ENCODE peak calls at places on chromosomes 12 and 14, in six cellular contexts. O is mesendoderm, H is IMR-90, C is H1, L is neuronal stem cell, Z is trophoblast cell. R is an unnamed sample. For H3K4me1, the result is how much of the 10 kb centered on the place peaks cover.

GRCh38 chr12:124322271-124322998 is 27.5 kb downstream of the RFLNA start:
- DNase-seq in C (no peak), Z (peak), L (no peak), O (no peak), H (peak), R (no peak)

GRCh38 chr12:4392223-4392742 is 12.8 kb upstream of the FGF23 start:
- DNase-seq in L (no peak), O (no peak), C (no peak), H (no peak), Z (no peak), R (no peak)

GRCh38 chr14:21047378-21047781 is 5.2 kb downstream of the RNASE7 start:
- DNase-seq in O (no peak), L (no peak), H (no peak), C (no peak), Z (no peak), R (no peak)

GRCh38 chr12:48924617-48925217 is 575 bp downstream of the FKBP11 start:
- DNase-seq in Z (peak), H (peak), C (peak), O (peak), L (no peak), R (peak)

GRCh38 chr14:96754845-96755184 is 42.4 kb upstream of the VRK1 start:
- DNase-seq in Z (no peak), C (no peak), O (peak), L (peak), H (no peak), R (peak)

GRCh38 chr12:58847876-58848600 is 72.3 kb downstream of the LRIG3 start:
- DNase-seq in Z (no peak), O (peak), L (no peak), H (no peak), C (no peak), R (no peak)

GRCh38 chr12:72622556-72622955 is 350.4 kb downstream of the TRHDE start:
- DNase-seq in L (no peak), O (no peak), C (no peak), H (no peak), Z (no peak), R (no peak)

GRCh38 chr14:78202976-78203375 is 32.8 kb downstream of the NRXN3 start:
- DNase-seq in L (no peak), C (no peak), O (peak), Z (peak), H (no peak), R (no peak)

GRCh38 chr12:6114476-6114870 is 10.0 kb downstream of the VWF start:
- DNase-seq in C (no peak), H (no peak), L (no peak), Z (no peak), O (no peak), R (no peak)

GRCh38 chr12:16348435-16349131 is 1.1 kb downstream of the MGST1 start:
- DNase-seq in Z (no peak), O (peak), H (peak), C (no peak), L (no peak), R (no peak)

GRCh38 chr12:89684131-89684530 is 24.5 kb downstream of the ATP2B1 start:
- DNase-seq in O (no peak), L (no peak), Z (no peak), C (no peak), H (no peak), R (no peak)
- H3K4ac ChIP-seq in O (no peak), L (no peak), Z (no peak), C (no peak), H (no peak), R (no peak)

DNA sequence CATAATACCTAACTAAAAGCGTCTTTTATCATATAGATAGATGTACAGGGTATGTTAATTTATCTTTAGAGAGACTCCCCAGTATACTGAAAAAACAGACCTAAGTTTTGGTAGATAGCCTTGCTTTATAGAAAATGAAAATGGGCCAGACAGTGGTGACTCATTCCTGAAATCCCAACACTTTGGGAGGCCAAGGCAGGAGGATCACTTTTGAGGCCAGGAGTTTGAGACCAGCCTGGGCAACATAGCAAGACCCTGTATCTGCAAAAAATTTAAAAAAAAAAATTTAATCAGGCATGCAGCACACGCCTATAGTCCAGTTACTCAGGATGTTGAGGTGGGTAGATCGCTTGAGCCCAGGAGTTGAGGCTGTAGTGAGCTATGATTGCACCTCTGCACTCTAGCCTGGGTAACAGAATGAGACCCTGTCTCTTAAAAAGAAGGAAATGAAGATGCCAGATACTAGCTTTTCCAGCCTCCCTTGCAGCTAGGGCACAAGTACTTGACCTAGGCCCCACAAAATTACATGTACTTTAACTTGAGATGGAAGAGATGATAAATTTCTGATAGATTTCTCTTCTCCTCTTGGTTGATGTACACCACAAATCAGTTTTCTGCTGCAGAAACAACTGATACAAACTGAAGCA is 17.1 kb downstream of the RAP1B start:
- DNase-seq in L (no peak), C (no peak), H (no peak), Z (no peak), O (no peak), R (no peak)
- H3K4me1 ChIP-seq in L (under half), C (under half), H (under half), Z (under half), O (under half), R (under half)

GRCh38 chr12:2285462-2285861 is 232.7 kb downstream of the CACNA1C start:
- DNase-seq in Z (no peak), H (no peak), O (no peak), C (no peak), L (no peak), R (no peak)

GRCh38 chr12:2283480-2283879 is 230.7 kb downstream of the CACNA1C start:
- DNase-seq in H (no peak), C (no peak), Z (no peak), L (no peak), O (no peak), R (no peak)

GRCh38 chr12:2284321-2284813 is 231.6 kb downstream of the CACNA1C start:
- DNase-seq in O (no peak), C (no peak), Z (no peak), L (no peak), H (peak), R (no peak)

GRCh38 chr12:2284857-2285256 is 232.1 kb downstream of the CACNA1C start:
- DNase-seq in L (peak), O (peak), H (peak), Z (peak), C (peak), R (peak)

DNA sequence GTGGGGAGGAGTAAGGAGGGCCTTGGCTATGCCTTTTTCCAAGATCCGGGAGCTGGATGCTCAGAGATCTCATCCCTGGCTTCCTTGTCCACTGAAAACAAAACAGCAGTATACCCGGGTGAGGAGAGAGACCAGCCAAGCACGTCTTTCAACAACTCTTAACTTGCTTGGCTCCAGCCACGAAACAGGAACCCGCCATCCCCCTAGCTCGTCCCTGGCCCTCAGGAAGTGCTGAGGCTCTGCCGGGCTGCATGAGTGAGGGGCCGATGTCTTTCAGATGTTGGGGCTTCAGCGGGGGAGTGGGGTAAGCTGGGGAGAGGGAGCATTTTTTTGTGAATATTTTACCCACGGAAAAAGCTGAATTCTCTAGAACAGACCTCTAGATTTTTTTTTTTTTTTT is 231.1 kb downstream of the CACNA1C start:
- DNase-seq in C (no peak), Z (no peak), L (no peak), O (no peak), H (peak), R (no peak)
- H3K4ac ChIP-seq in C (no peak), Z (no peak), L (no peak), O (no peak), H (peak), R (no peak)

DNA sequence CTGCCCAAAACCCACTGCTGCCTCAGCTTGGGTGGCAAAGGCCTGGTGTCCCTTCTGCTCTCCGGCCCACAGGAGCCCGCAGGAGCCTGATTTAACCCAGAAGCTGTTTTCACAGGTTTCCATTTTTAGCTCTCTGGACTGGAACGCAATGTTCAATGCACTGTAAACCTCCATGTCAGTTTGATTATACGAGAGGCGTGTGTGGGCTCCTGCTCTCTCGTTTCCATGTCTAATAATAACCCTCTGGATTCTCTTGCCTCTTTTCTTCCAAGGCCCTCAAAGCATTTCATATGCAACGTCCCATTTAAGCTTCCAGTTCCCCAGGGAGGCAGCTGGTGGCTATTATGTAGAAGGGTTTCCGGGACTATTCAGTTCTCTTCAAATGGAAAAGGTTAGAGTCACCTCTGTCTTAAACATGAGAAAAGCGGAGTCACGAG is 161.1 kb downstream of the SUDS3 start:
- DNase-seq in C (no peak), Z (no peak), O (no peak), H (no peak), L (no peak), R (peak)
- H3K4me1 ChIP-seq in C (under half), Z (under half), O (under half), H (under half), L (under half), R (under half)